ENCODE peak calls at places on chromosomes 6 and 20, in nine cellular contexts. E is cardiac muscle cell, P is A673, R is psoas muscle, C is lower lobe of right lung, J is HCT116, F is mammary epithelial cell, V is endodermal cell, A is uterus. I is an unnamed sample. For H3K9me3 and H3K4me1, the result is how much of the 10 kb centered on the place peaks cover.

GRCh38 chr6:107827541-107827940 is 3.4 kb upstream of the SCML4 start:
- DNase-seq in E (no peak), P (no peak), R (no peak), C (no peak), J (no peak), F (no peak), V (no peak), A (no peak), I (no peak)

GRCh38 chr6:157962601-157963084 is 19.0 kb upstream of the SYNJ2 start:
- DNase-seq in E (no peak), P (no peak), R (no peak), C (no peak), J (no peak), F (peak), V (peak), A (no peak), I (no peak)

GRCh38 chr20:63628246-63628975 is 1.5 kb upstream of the GMEB2 start:
- DNase-seq in E (no peak), P (peak), R (peak), C (peak), J (peak), F (peak), V (peak), A (peak), I (peak)

GRCh38 chr6:37678078-37678846 is 19.4 kb downstream of the MDGA1 start:
- DNase-seq in E (no peak), P (no peak), R (no peak), C (no peak), J (no peak), F (no peak), V (no peak), A (no peak), I (no peak)

GRCh38 chr6:110033101-110033500 is 55.0 kb downstream of the GPR6 start:
- DNase-seq in E (no peak), P (no peak), R (no peak), C (no peak), J (no peak), F (no peak), V (no peak), A (no peak), I (no peak)

GRCh38 chr6:149445095-149445466 is 39.7 kb downstream of the ZC3H12D start:
- DNase-seq in E (no peak), P (no peak), R (peak), C (no peak), J (no peak), F (no peak), V (no peak), A (no peak), I (no peak)

GRCh38 chr20:51800769-51801219 is 1.5 kb downstream of the SALL4 start:
- DNase-seq in E (peak), P (peak), R (no peak), C (no peak), J (no peak), F (peak), V (peak), A (no peak), I (no peak)

GRCh38 chr6:15460110-15460727 is 202.6 kb downstream of the DTNBP1 start:
- DNase-seq in E (no peak), P (no peak), R (no peak), C (no peak), J (no peak), F (no peak), V (peak), A (no peak), I (no peak)

GRCh38 chr6:25138697-25139051 is 140.5 kb upstream of the CARMIL1 start:
- DNase-seq in E (no peak), P (no peak), R (no peak), C (no peak), J (no peak), F (no peak), V (no peak), A (no peak), I (no peak)

GRCh38 chr6:38489951-38490350 is 149.8 kb downstream of the BTBD9 start:
- DNase-seq in E (no peak), P (no peak), R (no peak), C (no peak), J (no peak), F (no peak), V (no peak), A (no peak), I (no peak)

GRCh38 chr6:137497722-137498463 is 3.7 kb upstream of the OLIG3 start:
- DNase-seq in E (peak), P (no peak), R (no peak), C (peak), J (no peak), F (no peak), V (peak), A (no peak), I (no peak)

GRCh38 chr20:50663095-50663821 is 28.1 kb downstream of the RIPOR3 start:
- DNase-seq in E (peak), P (no peak), R (no peak), C (no peak), J (peak), F (peak), V (peak), A (no peak), I (no peak)

GRCh38 chr6:3882865-3883264 is 33.7 kb downstream of the FAM50B start:
- DNase-seq in E (no peak), P (peak), R (no peak), C (no peak), J (no peak), F (no peak), V (peak), A (peak), I (no peak)

GRCh38 chr20:50625986-50626677 is 65.2 kb downstream of the RIPOR3 start:
- DNase-seq in E (peak), P (peak), R (peak), C (no peak), J (peak), F (no peak), V (peak), A (peak), I (no peak)

GRCh38 chr6:159890201-159890600 is 587 bp upstream of the MAS1 start:
- DNase-seq in E (no peak), P (no peak), R (no peak), C (no peak), J (no peak), F (no peak), V (no peak), A (no peak), I (no peak)

GRCh38 chr20:1671891-1672669 is 14.5 kb upstream of the SIRPG start:
- DNase-seq in E (no peak), P (no peak), R (no peak), C (no peak), J (no peak), F (no peak), V (no peak), A (no peak), I (no peak)

GRCh38 chr6:170147832-170148708 is 142.8 kb downstream of the DLL1 start:
- DNase-seq in E (no peak), P (no peak), R (peak), C (peak), J (no peak), F (no peak), V (peak), A (no peak), I (peak)

GRCh38 chr20:31699801-31700728 is 22.6 kb downstream of the BCL2L1 start:
- DNase-seq in E (no peak), P (no peak), R (no peak), C (no peak), J (no peak), F (no peak), V (no peak), A (no peak), I (no peak)

GRCh38 chr6:73455865-73456629 is 4.0 kb upstream of the CGAS start:
- DNase-seq in E (no peak), P (peak), R (no peak), C (no peak), J (no peak), F (peak), V (no peak), A (no peak), I (no peak)

GRCh38 chr20:51733070-51733469 is 35.1 kb downstream of the ATP9A start:
- DNase-seq in E (no peak), P (no peak), R (no peak), C (no peak), J (no peak), F (no peak), V (no peak), A (no peak), I (no peak)

GRCh38 chr20:47727909-47728361 is 57.3 kb downstream of the SULF2 start:
- DNase-seq in E (no peak), P (peak), R (no peak), C (no peak), J (no peak), F (no peak), V (no peak), A (no peak), I (no peak)

GRCh38 chr6:154229796-154230195 is 126.8 kb downstream of the IPCEF1 start:
- DNase-seq in E (no peak), P (no peak), R (no peak), C (no peak), J (no peak), F (no peak), V (no peak), A (no peak), I (no peak)

GRCh38 chr6:47936820-47937219 is 155.0 kb downstream of the OPN5 start:
- DNase-seq in E (peak), P (no peak), R (no peak), C (no peak), J (no peak), F (no peak), V (no peak), A (no peak), I (no peak)

GRCh38 chr6:2857580-2858337 is 16.1 kb upstream of the SERPINB1 start:
- DNase-seq in E (no peak), P (peak), R (no peak), C (no peak), J (peak), F (no peak), V (no peak), A (no peak), I (peak)

GRCh38 chr20:53891306-53891894 is 179.0 kb downstream of the BCAS1 start:
- DNase-seq in E (no peak), P (no peak), R (no peak), C (no peak), J (no peak), F (no peak), V (no peak), A (no peak), I (no peak)

GRCh38 chr20:22824077-22824476 is 211.0 kb upstream of the SSTR4 start:
- DNase-seq in E (no peak), P (no peak), R (no peak), C (no peak), J (no peak), F (no peak), V (peak), A (no peak), I (no peak)

GRCh38 chr6:5213851-5214507 is 46.8 kb downstream of the LYRM4 start:
- DNase-seq in E (no peak), P (no peak), R (no peak), C (no peak), J (no peak), F (no peak), V (no peak), A (no peak), I (no peak)

GRCh38 chr6:42367353-42368011 is 84.2 kb downstream of the TRERF1 start:
- DNase-seq in E (no peak), P (no peak), R (no peak), C (peak), J (no peak), F (no peak), V (no peak), A (no peak), I (no peak)

GRCh38 chr6:99458319-99458718 is 33.2 kb upstream of the PNISR start:
- DNase-seq in E (peak), P (peak), R (no peak), C (no peak), J (peak), F (peak), V (peak), A (no peak), I (no peak)

GRCh38 chr6:87645080-87645479 is 55.1 kb downstream of the ORC3 start:
- DNase-seq in E (no peak), P (no peak), R (no peak), C (no peak), J (no peak), F (no peak), V (no peak), A (no peak), I (no peak)

GRCh38 chr6:157223021-157223430 is 100.3 kb downstream of the TMEM242 start:
- DNase-seq in E (no peak), P (no peak), R (no peak), C (no peak), J (no peak), F (no peak), V (peak), A (no peak), I (no peak)

GRCh38 chr6:39152247-39152646 is 37.3 kb upstream of the SAYSD1 start:
- DNase-seq in E (no peak), P (no peak), R (no peak), C (no peak), J (no peak), F (no peak), V (no peak), A (no peak), I (no peak)

GRCh38 chr6:113909224-113909856 is 52.2 kb downstream of the MARCKS start:
- DNase-seq in E (peak), P (peak), R (no peak), C (no peak), J (peak), F (peak), V (no peak), A (no peak), I (no peak)

GRCh38 chr6:44667226-44667625 is 279.7 kb downstream of the CDC5L start:
- DNase-seq in E (no peak), P (peak), R (no peak), C (no peak), J (peak), F (peak), V (peak), A (no peak), I (no peak)

GRCh38 chr6:46221221-46221793 is 50.5 kb upstream of the ENPP5 start:
- DNase-seq in E (peak), P (peak), R (no peak), C (no peak), J (peak), F (peak), V (no peak), A (no peak), I (no peak)

GRCh38 chr6:161212902-161213301 is 61.0 kb downstream of the AGPAT4 start:
- DNase-seq in E (no peak), P (no peak), R (no peak), C (no peak), J (no peak), F (no peak), V (no peak), A (no peak), I (no peak)

GRCh38 chr6:161216616-161217205 is 57.1 kb downstream of the AGPAT4 start:
- DNase-seq in E (no peak), P (no peak), R (no peak), C (no peak), J (no peak), F (no peak), V (no peak), A (no peak), I (no peak)

GRCh38 chr6:161215193-161215592 is 58.7 kb downstream of the AGPAT4 start:
- DNase-seq in E (no peak), P (no peak), R (no peak), C (no peak), J (no peak), F (peak), V (no peak), A (no peak), I (no peak)

GRCh38 chr6:161215876-161216615 is 57.8 kb downstream of the AGPAT4 start:
- DNase-seq in E (no peak), P (no peak), R (no peak), C (no peak), J (no peak), F (no peak), V (no peak), A (no peak), I (no peak)

GRCh38 chr6:161214722-161215121 is 59.1 kb downstream of the AGPAT4 start:
- DNase-seq in E (no peak), P (no peak), R (no peak), C (no peak), J (no peak), F (no peak), V (no peak), A (no peak), I (no peak)
- H3K9me3 ChIP-seq in E (under half), P (under half), R (under half), C (under half), J (under half), F (under half), V (half or more), A (under half), I (under half)

GRCh38 chr20:35739294-35740163 is 2.5 kb downstream of the RBM39 start:
- DNase-seq in E (no peak), P (peak), R (no peak), C (no peak), J (no peak), F (peak), V (peak), A (no peak), I (no peak)
- H3K4me1 ChIP-seq in E (under half), P (under half), R (half or more), C (half or more), J (under half), F (under half), V (under half), A (under half), I (half or more)

GRCh38 chr20:40286991-40287531 is 402.0 kb downstream of the MAFB start:
- DNase-seq in E (no peak), P (no peak), R (peak), C (peak), J (no peak), F (peak), V (no peak), A (peak), I (no peak)
- H3K27ac ChIP-seq in E (no peak), P (no peak), R (peak), C (no peak), J (no peak), F (peak), V (no peak), A (no peak), I (no peak)

DNA sequence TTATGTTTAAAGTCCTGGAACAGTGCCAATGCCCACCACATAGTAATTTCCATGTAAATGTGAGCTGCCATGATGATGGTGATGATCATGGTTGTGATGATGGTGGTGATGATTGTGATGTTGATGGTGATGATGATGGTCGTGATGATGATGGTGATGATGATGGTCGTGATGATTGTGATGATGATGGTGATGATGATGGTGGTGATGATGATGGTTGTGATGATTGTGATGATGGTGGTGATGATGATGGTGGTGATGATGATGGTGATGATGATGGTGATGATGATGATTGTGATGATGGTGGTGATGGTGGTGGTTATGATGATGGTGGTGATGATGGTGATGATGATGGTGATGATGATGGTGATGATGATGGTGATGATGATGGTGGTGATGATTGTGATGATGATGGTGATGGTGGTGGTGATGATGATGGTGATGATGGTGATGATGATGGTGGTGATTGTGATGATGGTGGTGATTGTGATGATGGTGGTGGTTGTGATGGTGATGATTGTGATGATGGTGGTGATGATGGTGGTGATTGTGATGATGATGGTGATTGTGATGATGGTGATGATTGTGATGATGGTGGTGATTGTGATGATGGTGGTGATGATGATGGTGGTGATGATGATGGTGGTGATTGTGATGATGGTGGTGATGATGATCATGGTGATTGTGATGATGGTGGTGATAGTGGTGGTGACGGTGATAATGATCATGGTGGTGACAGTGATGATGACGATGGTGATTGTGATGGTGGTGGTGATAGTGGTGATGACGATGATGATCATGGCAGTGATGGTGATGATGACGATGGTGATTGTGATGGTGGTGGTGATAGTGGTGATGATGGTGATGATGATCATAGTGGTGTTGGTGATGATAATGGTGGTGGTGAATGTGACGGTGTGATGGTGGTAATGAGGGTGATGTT is 82.3 kb downstream of the PHACTR3 start:
- DNase-seq in E (no peak), P (no peak), R (no peak), C (no peak), J (no peak), F (no peak), V (no peak), A (no peak), I (no peak)
- H3K9me3 ChIP-seq in E (under half), P (under half), R (under half), C (under half), J (under half), F (under half), V (under half), A (under half), I (under half)

GRCh38 chr6:66993272-66993671 is 1286.2 kb upstream of the EYS start:
- DNase-seq in E (no peak), P (no peak), R (no peak), C (no peak), J (no peak), F (no peak), V (no peak), A (no peak), I (no peak)

GRCh38 chr6:66992660-66993059 is 1285.6 kb upstream of the EYS start:
- DNase-seq in E (no peak), P (no peak), R (no peak), C (no peak), J (no peak), F (no peak), V (no peak), A (no peak), I (no peak)

GRCh38 chr6:67000121-67000520 is 1293.1 kb upstream of the EYS start:
- DNase-seq in E (no peak), P (no peak), R (no peak), C (no peak), J (no peak), F (no peak), V (no peak), A (no peak), I (no peak)

GRCh38 chr6:66995669-66996068 is 1288.6 kb upstream of the EYS start:
- DNase-seq in E (no peak), P (no peak), R (no peak), C (no peak), J (no peak), F (no peak), V (no peak), A (no peak), I (no peak)
- H3K4me1 ChIP-seq in E (under half), P (under half), R (under half), C (under half), J (under half), F (under half), V (under half), A (under half), I (under half)

GRCh38 chr6:134247854-134248580 is 69.9 kb downstream of the SGK1 start:
- DNase-seq in E (no peak), P (no peak), R (no peak), C (no peak), J (no peak), F (no peak), V (no peak), A (no peak), I (no peak)
- H3K27ac ChIP-seq in E (no peak), P (no peak), R (peak), C (no peak), J (no peak), F (no peak), V (no peak), A (no peak), I (peak)

GRCh38 chr20:59678286-59678685 is 73.9 kb downstream of the PHACTR3 start:
- DNase-seq in E (no peak), P (no peak), R (no peak), C (no peak), J (no peak), F (no peak), V (no peak), A (no peak), I (no peak)
- H3K9me3 ChIP-seq in E (under half), P (under half), R (under half), C (under half), J (under half), F (under half), V (under half), A (under half), I (under half)

GRCh38 chr6:106373502-106374239 is 13.2 kb downstream of the CRYBG1 start:
- DNase-seq in E (no peak), P (no peak), R (no peak), C (no peak), J (no peak), F (no peak), V (no peak), A (no peak), I (no peak)
- H3K4me1 ChIP-seq in E (under half), P (under half), R (under half), C (under half), J (half or more), F (half or more), V (under half), A (under half), I (under half)